ENCODE peak calls at places on chromosome 2, in eight cellular contexts. X is HCT116, J is breast epithelium, M is HepG2, G is upper lobe of left lung, P is endothelial cell of umbilical vein, H is spleen, I is K562. Z is an unnamed sample.
A peak's percentile ranks its signal among the peaks of the same experiment; 100 is the strongest.

GRCh38 chr2:144082327-144082726 is 437.6 kb downstream of the ZEB2 start:
- DNase-seq in X (no peak), J (no peak), M (no peak), G (no peak), P (no peak), H (no peak), I (no peak), Z (no peak)

GRCh38 chr2:97754690-97755346 is 41.4 kb downstream of the ZAP70 start:
- DNase-seq in X (no peak), J (no peak), M (no peak), G (no peak), P (no peak), H (no peak), I (no peak), Z (no peak)

GRCh38 chr2:200216310-200216709 is 90.2 kb upstream of the SPATS2L start:
- DNase-seq in X (no peak), J (no peak), M (no peak), G (no peak), P (no peak), H (no peak), I (no peak), Z (no peak)

GRCh38 chr2:11270891-11271290 is 73.5 kb downstream of the ROCK2 start:
- DNase-seq in X (no peak), J (no peak), M (no peak), G (no peak), P (no peak), H (no peak), I (no peak), Z (no peak)

GRCh38 chr2:138827426-138828054 is 47.4 kb upstream of the NXPH2 start:
- DNase-seq in X (peak; percentile 77), J (no peak), M (peak; percentile 74), G (no peak), P (peak; percentile 66), H (no peak), I (peak; percentile 13), Z (peak; percentile 10)

GRCh38 chr2:17822452-17823117 is 6.3 kb downstream of the MSGN1 start:
- DNase-seq in X (no peak), J (no peak), M (no peak), G (no peak), P (no peak), H (no peak), I (no peak), Z (no peak)

GRCh38 chr2:118047273-118047898 is 33.5 kb upstream of the CCDC93 start:
- DNase-seq in X (no peak), J (no peak), M (no peak), G (no peak), P (peak; percentile 47), H (no peak), I (no peak), Z (no peak)

GRCh38 chr2:239374896-239375277 is 25.9 kb downstream of the HDAC4 start:
- DNase-seq in X (no peak), J (no peak), M (no peak), G (no peak), P (no peak), H (peak; percentile 71), I (no peak), Z (no peak)

GRCh38 chr2:183996825-183997823 is 601.2 kb upstream of the ZNF804A start:
- DNase-seq in X (no peak), J (no peak), M (no peak), G (no peak), P (no peak), H (no peak), I (no peak), Z (peak; percentile 63)

GRCh38 chr2:207334631-207335371 is 169.1 kb upstream of the KLF7 start:
- DNase-seq in X (peak; percentile 62), J (peak; percentile 72), M (no peak), G (peak; percentile 76), P (peak; percentile 99), H (no peak), I (no peak), Z (peak; percentile 24)
- TF ChIP-seq POLR2AphosphoS5 in X (peak; percentile 53), J (peak; percentile 52), M (no peak), G (peak; percentile 91), P (peak; percentile 90), H (peak; percentile 48), I (no peak), Z (no peak)

DNA sequence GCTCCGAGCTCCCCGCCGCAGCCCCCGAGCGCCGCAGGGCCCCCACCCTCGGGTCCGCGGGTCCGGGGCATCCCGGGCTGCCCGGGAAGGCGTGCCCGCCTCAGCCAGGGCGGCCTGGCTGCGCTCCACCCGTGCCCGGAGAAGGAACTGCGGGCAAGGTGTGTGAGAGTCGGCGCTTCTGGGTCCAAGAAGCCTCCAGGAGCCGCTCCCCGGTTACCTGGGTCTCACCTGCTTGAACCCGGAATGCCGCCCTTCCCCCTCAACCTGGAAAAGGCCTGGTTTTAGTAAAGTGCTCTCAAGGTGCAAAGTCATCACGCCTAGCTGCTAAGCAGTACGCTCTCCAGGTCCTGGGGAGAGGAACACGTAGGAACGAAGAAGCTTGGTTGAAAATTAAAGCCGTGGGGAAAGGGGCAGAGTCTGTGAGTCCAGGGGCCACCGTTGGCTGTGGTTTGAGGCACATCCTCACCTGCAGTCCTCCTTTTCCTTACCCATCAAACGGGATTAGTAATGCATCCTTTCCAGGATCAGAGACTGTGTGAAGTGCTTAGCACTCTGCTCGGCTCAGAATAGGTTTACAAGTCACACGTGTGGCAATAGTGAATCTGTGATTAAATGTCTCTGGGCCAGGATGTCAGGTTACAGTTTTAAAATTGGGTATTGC is 1.2 kb downstream of the ASAP2 start:
- DNase-seq in X (no peak), J (no peak), M (no peak), G (peak; percentile 63), P (peak; percentile 57), H (peak; percentile 74), I (no peak), Z (no peak)
- H3K4me3 ChIP-seq in X (peak overlapping the region; percentile 82), J (peak overlapping the region; percentile 87), M (peak overlapping the region; percentile 96), G (peak overlapping the region; percentile 79), P (peak overlapping the region; percentile 72), H (peak overlapping the region; percentile 50), I (peak overlapping the region; percentile 57), Z (peak overlapping the region; percentile 67)

GRCh38 chr2:112793449-112793978 is 9.2 kb upstream of the IL1A start:
- DNase-seq in X (no peak), J (no peak), M (no peak), G (no peak), P (peak; percentile 32), H (no peak), I (no peak), Z (no peak)
- TF ChIP-seq POLR2A in X (no peak), J (no peak), M (no peak), G (no peak), P (no peak), H (no peak), I (no peak), Z (no peak)

DNA sequence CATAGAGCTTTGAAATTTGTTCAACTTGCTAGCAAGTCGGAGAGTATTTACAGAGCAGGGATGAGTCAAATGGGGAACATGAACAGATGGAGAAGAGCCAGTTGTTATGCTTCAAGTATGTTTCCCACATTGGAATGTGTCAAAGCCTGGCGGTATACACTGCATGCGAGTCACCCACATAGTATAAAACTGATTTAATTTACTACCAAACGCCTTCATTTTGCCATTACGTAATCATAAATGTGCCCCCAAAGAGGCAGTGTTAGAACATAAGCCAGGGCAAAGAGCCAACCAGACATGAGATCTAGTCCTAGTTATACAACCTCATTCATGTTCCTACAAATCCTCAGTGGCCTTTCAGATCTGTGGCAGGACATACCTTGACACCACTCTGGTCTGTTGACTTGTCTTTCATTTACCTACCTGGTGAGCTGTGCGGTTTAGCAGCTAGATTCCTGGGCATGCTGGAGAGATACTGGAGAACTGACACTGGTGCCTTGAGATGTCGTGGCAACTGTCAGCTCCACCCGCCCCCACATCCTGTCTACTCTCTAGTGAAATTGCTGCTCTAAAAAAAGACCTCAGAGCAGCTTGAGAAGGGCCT is 21.7 kb upstream of the NRP2 start:
- DNase-seq in X (no peak), J (peak; percentile 50), M (no peak), G (no peak), P (no peak), H (no peak), I (no peak), Z (peak; percentile 28)
- TF ChIP-seq POLR2AphosphoS5 in X (no peak), J (no peak), M (no peak), G (peak; percentile 12), P (no peak), H (no peak), I (no peak), Z (no peak)

GRCh38 chr2:215423234-215423633 is 12.6 kb downstream of the FN1 start:
- DNase-seq in X (no peak), J (no peak), M (no peak), G (no peak), P (peak; percentile 80), H (no peak), I (no peak), Z (peak; percentile 28)

GRCh38 chr2:215425021-215425782 is 10.7 kb downstream of the FN1 start:
- DNase-seq in X (no peak), J (no peak), M (no peak), G (no peak), P (no peak), H (no peak), I (no peak), Z (no peak)

GRCh38 chr2:215422676-215423075 is 13.2 kb downstream of the FN1 start:
- DNase-seq in X (no peak), J (no peak), M (no peak), G (no peak), P (no peak), H (no peak), I (no peak), Z (no peak)

GRCh38 chr2:215421859-215422461 is 13.9 kb downstream of the FN1 start:
- DNase-seq in X (no peak), J (no peak), M (no peak), G (no peak), P (peak; percentile 53), H (no peak), I (peak; percentile 16), Z (no peak)

GRCh38 chr2:215423928-215424540 is 11.8 kb downstream of the FN1 start:
- DNase-seq in X (no peak), J (no peak), M (no peak), G (no peak), P (no peak), H (no peak), I (no peak), Z (no peak)
- H3K4me3 ChIP-seq in X (no peak overlapping the region), J (no peak overlapping the region), M (no peak overlapping the region), G (no peak overlapping the region), P (no peak overlapping the region), H (no peak overlapping the region), I (no peak overlapping the region), Z (no peak overlapping the region)

DNA sequence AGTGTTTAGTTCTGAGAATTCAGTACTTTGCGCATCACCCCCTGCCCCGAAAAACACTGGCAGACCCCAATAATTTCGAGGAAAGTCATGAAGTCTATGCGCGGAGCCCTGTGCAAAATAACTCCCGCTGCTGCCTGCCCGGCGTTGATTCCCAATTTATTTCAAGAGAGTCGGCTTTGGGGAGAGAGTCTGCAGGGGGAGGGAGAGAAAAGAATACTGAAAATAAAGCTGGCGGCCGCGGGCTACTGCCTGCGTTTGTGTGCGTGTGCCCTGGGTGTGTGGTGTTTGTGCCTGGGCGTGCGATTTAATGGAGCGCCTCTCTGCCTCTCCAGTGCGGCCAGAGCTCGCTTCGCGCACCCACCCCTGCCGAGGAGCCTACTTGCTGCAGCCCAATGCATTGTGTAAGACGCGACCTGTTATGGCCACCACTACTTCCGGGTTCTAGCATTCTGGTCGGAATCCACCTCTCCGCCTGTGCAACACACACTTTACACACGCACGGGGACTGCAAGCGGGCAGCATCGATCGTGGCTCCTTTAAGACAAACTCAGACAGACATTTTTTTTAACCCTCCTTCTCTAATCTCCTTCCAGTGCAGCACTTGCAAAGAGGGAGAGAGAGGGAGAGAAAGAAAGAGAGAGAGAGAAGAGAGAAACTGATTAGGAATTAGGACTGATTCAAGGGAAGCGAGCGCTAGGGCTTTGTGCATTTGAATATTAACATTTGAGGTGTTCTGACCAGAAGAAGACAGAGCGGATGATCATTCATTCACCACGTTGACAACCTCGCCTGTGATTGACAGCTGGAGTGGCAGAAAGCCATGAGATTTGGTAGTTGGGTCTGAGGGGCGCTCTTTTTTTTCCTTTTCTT is at the start of gene MEIS1:
- DNase-seq in X (no peak), J (peak; percentile 90), M (peak; percentile 91), G (peak; percentile 85), P (peak; percentile 95), H (peak; percentile 90), I (peak; percentile 76), Z (peak; percentile 92)
- TF ChIP-seq POLR2A in X (no peak), J (peak; percentile 78), M (peak; percentile 96), G (peak; percentile 76), P (peak; percentile 90), H (no peak), I (peak; percentile 82), Z (peak; percentile 88)